ENCODE peak calls at places on chromosomes 6 and 20, in five cellular contexts. T, K, B, E and C are unnamed samples.

GRCh38 chr6:14441371-14441781 is 323.8 kb downstream of the CD83 start:
- DNase-seq in T (peak; percentile 84), K (no peak), B (no peak), E (no peak), C (peak; percentile 88)

GRCh38 chr6:78132681-78133410 is 480.0 kb downstream of the MEI4 start:
- DNase-seq in T (no peak), K (no peak), B (no peak), E (no peak), C (no peak)

GRCh38 chr6:159012201-159012600 is 12.2 kb upstream of the RSPH3 start:
- DNase-seq in T (no peak), K (no peak), B (no peak), E (no peak), C (no peak)

GRCh38 chr20:44643596-44644383 is 7.7 kb downstream of the ADA start:
- DNase-seq in T (no peak), K (no peak), B (no peak), E (peak; percentile 63), C (no peak)

GRCh38 chr6:82617648-82618047 is 254.0 kb downstream of the TPBG start:
- DNase-seq in T (no peak), K (no peak), B (no peak), E (no peak), C (no peak)

GRCh38 chr6:36120979-36121706 is 9.2 kb upstream of the MAPK13 start:
- DNase-seq in T (no peak), K (no peak), B (no peak), E (no peak), C (no peak)

GRCh38 chr6:20680697-20681165 is 146.5 kb downstream of the CDKAL1 start:
- DNase-seq in T (no peak), K (no peak), B (no peak), E (no peak), C (no peak)

GRCh38 chr20:3119044-3119443 is 34.5 kb upstream of the AVP start:
- DNase-seq in T (no peak), K (no peak), B (no peak), E (no peak), C (no peak)

GRCh38 chr6:168221497-168222079 is 98.0 kb downstream of the DACT2 start:
- DNase-seq in T (no peak), K (no peak), B (no peak), E (no peak), C (no peak)

GRCh38 chr6:146028250-146028789 is 542 bp upstream of the GRM1 start:
- DNase-seq in T (no peak), K (peak; percentile 17), B (no peak), E (peak; percentile 8), C (no peak)

GRCh38 chr6:134373282-134373922 is 55.5 kb upstream of the SGK1 start:
- DNase-seq in T (no peak), K (peak; percentile 29), B (no peak), E (no peak), C (peak; percentile 89)

GRCh38 chr6:33029297-33030184 is 20.1 kb upstream of the HLA-DOA start:
- DNase-seq in T (no peak), K (no peak), B (no peak), E (no peak), C (peak; percentile 86)

GRCh38 chr20:47319517-47320252 is 36.8 kb downstream of the ZMYND8 start:
- DNase-seq in T (no peak), K (peak; percentile 56), B (peak; percentile 86), E (no peak), C (peak; percentile 82)

GRCh38 chr6:7650876-7651275 is 60.9 kb downstream of the SNRNP48 start:
- DNase-seq in T (no peak), K (no peak), B (no peak), E (no peak), C (no peak)

GRCh38 chr6:26489926-26490575 is 10.1 kb upstream of the BTN1A1 start:
- DNase-seq in T (no peak), K (no peak), B (no peak), E (no peak), C (no peak)

GRCh38 chr6:169933251-169933821 is 181.9 kb downstream of the ERMARD start:
- DNase-seq in T (peak; percentile 50), K (no peak), B (peak; percentile 17), E (no peak), C (no peak)

GRCh38 chr6:82570083-82570482 is 206.5 kb downstream of the TPBG start:
- DNase-seq in T (peak; percentile 58), K (no peak), B (peak; percentile 47), E (no peak), C (no peak)

GRCh38 chr6:33419580-33420492 is at the start of gene SYNGAP1:
- DNase-seq in T (no peak), K (peak; percentile 67), B (peak; percentile 38), E (peak; percentile 87), C (no peak)

GRCh38 chr20:4216142-4216735 is 200.9 kb upstream of the RNF24 start:
- DNase-seq in T (no peak), K (no peak), B (no peak), E (no peak), C (no peak)

GRCh38 chr6:33420493-33421343 is 853 bp downstream of the SYNGAP1 start:
- DNase-seq in T (no peak), K (no peak), B (no peak), E (no peak), C (no peak)

GRCh38 chr20:33817411-33817810 is 6.3 kb downstream of the CHMP4B start:
- DNase-seq in T (no peak), K (no peak), B (no peak), E (no peak), C (no peak)

GRCh38 chr6:85593438-85594196 is at the start of gene SNX14:
- DNase-seq in T (peak; percentile 85), K (peak; percentile 92), B (peak; percentile 85), E (peak; percentile 77), C (peak; percentile 92)

GRCh38 chr20:37382539-37383120 is 36.7 kb downstream of the SRC start:
- DNase-seq in T (no peak), K (no peak), B (no peak), E (no peak), C (no peak)

GRCh38 chr6:74115674-74116073 is 419.7 kb downstream of the CD109 start:
- DNase-seq in T (no peak), K (no peak), B (no peak), E (no peak), C (no peak)

GRCh38 chr6:61809004-61809595 is 476.9 kb downstream of the KHDRBS2 start:
- DNase-seq in T (peak; percentile 31), K (no peak), B (no peak), E (no peak), C (peak; percentile 86)

GRCh38 chr20:45246109-45246508 is 8.3 kb downstream of the SLPI start:
- DNase-seq in T (no peak), K (no peak), B (no peak), E (no peak), C (no peak)

GRCh38 chr6:36682328-36683144 is 4.0 kb downstream of the CDKN1A start:
- DNase-seq in T (peak; percentile 99), K (no peak), B (peak; percentile 98), E (peak; percentile 83), C (no peak)

GRCh38 chr6:33172307-33173227 is 19.7 kb downstream of the COL11A2 start:
- DNase-seq in T (no peak), K (no peak), B (no peak), E (no peak), C (no peak)